ENCODE peak calls at places on chromosome 19, in ten cellular contexts. R, U, J, Z, K, B, I, D, E and P are unnamed samples.

GRCh38 chr19:29663861-29664752 is 1.2 kb upstream of the PLEKHF1 start:
- DNase-seq in R (no peak), U (no peak), J (no peak), Z (no peak), K (no peak), B (no peak), I (no peak), D (peak), E (no peak), P (no peak)

GRCh38 chr19:44729516-44730033 is 18.9 kb upstream of the BCL3 start:
- DNase-seq in R (peak), U (no peak), J (no peak), Z (no peak), K (no peak), B (no peak), I (no peak), D (no peak), E (no peak), P (no peak)

GRCh38 chr19:6740589-6741348 is 1.3 kb downstream of the TRIP10 start:
- DNase-seq in R (peak), U (peak), J (no peak), Z (no peak), K (peak), B (peak), I (peak), D (peak), E (no peak), P (no peak)

GRCh38 chr19:4575978-4576933 is 16.8 kb upstream of the SEMA6B start:
- DNase-seq in R (peak), U (peak), J (no peak), Z (no peak), K (peak), B (peak), I (peak), D (peak), E (peak), P (no peak)

GRCh38 chr19:19653597-19654147 is 9.8 kb downstream of the ATP13A1 start:
- DNase-seq in R (no peak), U (no peak), J (no peak), Z (no peak), K (no peak), B (no peak), I (no peak), D (no peak), E (no peak), P (no peak)

GRCh38 chr19:48452255-48452654 is 3.1 kb upstream of the KCNJ14 start:
- DNase-seq in R (no peak), U (no peak), J (no peak), Z (no peak), K (no peak), B (no peak), I (no peak), D (no peak), E (no peak), P (no peak)

GRCh38 chr19:46915386-46915785 is 54.6 kb downstream of the ARHGAP35 start:
- DNase-seq in R (no peak), U (no peak), J (no peak), Z (no peak), K (no peak), B (no peak), I (no peak), D (peak), E (no peak), P (no peak)

GRCh38 chr19:54388001-54388802 is 23.5 kb upstream of the LAIR1 start:
- DNase-seq in R (no peak), U (no peak), J (no peak), Z (peak), K (no peak), B (no peak), I (peak), D (peak), E (no peak), P (no peak)

GRCh38 chr19:50870417-50871089 is 2.7 kb upstream of the KLK2 start:
- DNase-seq in R (no peak), U (no peak), J (no peak), Z (no peak), K (no peak), B (no peak), I (peak), D (no peak), E (peak), P (no peak)